ENCODE peak calls at places on chromosome X, in four cellular contexts. E is GM12878, K is K562, V is SK-N-SH. M is an unnamed sample.

GRCh38 chrX:49922291-49923241 is at the start of gene CLCN5:
- DNase-seq in K (peak; percentile 91), E (peak; percentile 71), V (peak; percentile 92), M (peak; percentile 85)

GRCh38 chrX:34848281-34848680 is 94.3 kb upstream of the FAM47B start:
- DNase-seq in E (no peak), K (no peak), V (no peak), M (no peak)

GRCh38 chrX:30301203-30301602 is 8.0 kb downstream of the NR0B1 start:
- DNase-seq in V (no peak), E (no peak), K (no peak), M (no peak)

GRCh38 chrX:19638968-19639539 is 123.7 kb upstream of the MAP3K15 start:
- DNase-seq in V (no peak), K (no peak), E (no peak), M (no peak)

GRCh38 chrX:30309139-30309571 is at the start of gene NR0B1:
- DNase-seq in V (no peak), E (no peak), K (no peak), M (peak; percentile 51)

GRCh38 chrX:124256209-124256608 is 76.3 kb upstream of the TEX13D start:
- DNase-seq in K (no peak), E (no peak), V (no peak), M (no peak)

GRCh38 chrX:12984629-12985303 is 9.9 kb downstream of the TMSB4X start:
- DNase-seq in K (peak; percentile 56), E (no peak), V (no peak), M (no peak)

GRCh38 chrX:41468647-41469323 is 21.6 kb downstream of the NYX start:
- DNase-seq in K (no peak), V (no peak), E (no peak), M (no peak)

GRCh38 chrX:34585561-34585960 is 71.5 kb downstream of the TMEM47 start:
- DNase-seq in V (no peak), K (no peak), E (no peak), M (no peak)

GRCh38 chrX:24090300-24091200 is 35.8 kb downstream of the EIF2S3 start:
- DNase-seq in E (no peak), V (no peak), K (no peak), M (no peak)

GRCh38 chrX:78652971-78653822 is 5.9 kb downstream of the RTL3 start:
- DNase-seq in E (no peak), K (no peak), V (no peak), M (no peak)

GRCh38 chrX:39827959-39828358 is 269.8 kb downstream of the BCOR start:
- DNase-seq in E (no peak), V (no peak), K (no peak), M (no peak)

GRCh38 chrX:95949588-95949987 is 735.1 kb upstream of the DIAPH2 start:
- DNase-seq in K (no peak), E (no peak), V (no peak), M (no peak)

GRCh38 chrX:29746326-29746725 is 469.0 kb upstream of the MAGEB2 start:
- DNase-seq in V (no peak), K (no peak), E (no peak), M (no peak)

GRCh38 chrX:132610536-132610935 is 121.7 kb upstream of the MBNL3 start:
- DNase-seq in V (no peak), E (no peak), K (no peak), M (no peak)

GRCh38 chrX:132614297-132614696 is 125.5 kb upstream of the MBNL3 start:
- DNase-seq in E (no peak), K (peak; percentile 3), V (no peak), M (no peak)

GRCh38 chrX:132613801-132614200 is 125.0 kb upstream of the MBNL3 start:
- DNase-seq in E (no peak), K (no peak), V (no peak), M (no peak)

GRCh38 chrX:132615396-132616131 is 126.7 kb upstream of the MBNL3 start:
- DNase-seq in V (no peak), E (no peak), K (peak; percentile 52), M (peak; percentile 63)

DNA sequence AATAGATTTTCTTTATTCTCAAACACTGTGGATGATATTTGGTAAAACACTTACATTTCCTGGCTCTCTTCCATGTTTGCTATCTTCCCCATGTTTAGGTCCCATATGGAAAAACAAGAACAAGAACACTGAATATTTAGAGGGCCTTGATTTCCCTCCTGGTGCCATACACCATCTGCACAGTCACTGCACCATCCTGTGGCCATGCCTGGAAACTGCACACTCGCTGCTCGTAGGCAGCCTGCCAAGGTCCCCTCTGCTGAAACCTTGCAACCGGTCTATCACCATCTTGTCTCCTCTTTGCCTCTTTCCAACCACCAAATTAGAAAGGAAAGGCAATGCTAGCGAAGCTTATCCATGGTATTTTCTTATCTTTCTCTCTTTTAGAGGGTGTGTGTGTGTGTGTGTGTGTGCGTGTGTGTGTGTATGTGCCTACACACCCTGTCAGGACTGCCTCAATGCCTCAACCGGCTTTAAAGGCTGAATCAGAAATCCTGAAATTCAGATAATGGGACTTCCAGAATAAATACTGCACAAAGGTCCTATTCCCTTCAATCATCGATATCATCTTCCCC is 124.2 kb upstream of the MBNL3 start:
- DNase-seq in E (no peak), V (peak; percentile 34), K (peak; percentile 23), M (peak; percentile 54)
- TF ChIP-seq NRF1 in E (no peak), V (no peak), K (no peak), M (no peak)

DNA sequence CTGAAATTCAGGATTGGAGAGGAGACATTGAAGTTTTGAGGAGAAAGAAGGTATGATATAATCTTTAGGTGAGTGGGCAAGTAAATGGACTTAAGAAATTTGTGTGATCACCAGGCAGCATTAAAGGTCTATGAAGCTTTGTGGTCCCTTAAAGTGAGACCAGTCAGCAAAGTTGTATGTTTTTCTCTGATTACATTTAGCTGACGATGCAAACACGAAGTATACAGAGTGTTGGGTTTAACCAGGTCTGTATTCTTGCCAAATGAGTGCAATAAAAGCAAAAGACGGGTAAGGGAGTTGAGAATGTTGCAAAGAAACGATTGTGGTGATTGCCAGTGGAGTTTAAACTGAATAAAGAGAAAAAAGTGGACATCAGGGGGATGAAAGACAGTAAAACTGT is 11.6 kb upstream of the YIPF6 start:
- DNase-seq in E (no peak), K (no peak), V (no peak), M (no peak)
- TF ChIP-seq NRF1 in E (no peak), K (no peak), V (no peak), M (no peak)

GRCh38 chrX:140710710-140711109 is 1.2 kb downstream of the LINC00632 start:
- DNase-seq in E (no peak), V (peak; percentile 30), K (no peak), M (no peak)
- TF ChIP-seq NRF1 in E (no peak), V (no peak), K (no peak), M (no peak)

GRCh38 chrX:101803451-101803850 is 128.4 kb downstream of the ZMAT1 start:
- DNase-seq in V (no peak), K (no peak), E (no peak), M (no peak)
- TF ChIP-seq NRF1 in V (no peak), K (no peak), E (no peak), M (no peak)

GRCh38 chrX:21944136-21944615 is 3.7 kb downstream of the SMS start:
- DNase-seq in V (no peak), K (no peak), E (no peak), M (no peak)
- TF ChIP-seq NRF1 in V (no peak), K (no peak), E (no peak), M (no peak)

GRCh38 chrX:22486326-22486725 is 213.6 kb downstream of the CBLL2 start:
- DNase-seq in V (no peak), E (no peak), K (no peak), M (no peak)

GRCh38 chrX:22481436-22481835 is 208.7 kb downstream of the CBLL2 start:
- DNase-seq in E (no peak), K (no peak), V (no peak), M (no peak)
- TF ChIP-seq NRF1 in E (no peak), K (no peak), V (no peak), M (no peak)